ENCODE peak calls at places on chromosomes 6 and 20, in seven cellular contexts. M, G, D, W, Z, H and B are unnamed samples.

GRCh38 chr6:140276719-140277118 is 902.3 kb upstream of the CITED2 start:
- DNase-seq in D (no peak), H (no peak), G (no peak), Z (no peak), W (no peak), M (no peak), B (no peak)

GRCh38 chr6:130600880-130601341 is 226.3 kb upstream of the SMLR1 start:
- DNase-seq in G (no peak), W (no peak), H (no peak), M (no peak), Z (no peak), D (no peak), B (no peak)

GRCh38 chr6:51818520-51819022 is 268.8 kb downstream of the PKHD1 start:
- DNase-seq in H (no peak), M (no peak), W (no peak), D (no peak), G (no peak), Z (no peak), B (no peak)

GRCh38 chr6:14077193-14077853 is 40.2 kb upstream of the CD83 start:
- DNase-seq in M (no peak), H (no peak), D (no peak), Z (no peak), W (no peak), G (no peak), B (no peak)

GRCh38 chr6:68108243-68108835 is 526.7 kb upstream of the ADGRB3 start:
- DNase-seq in W (no peak), H (no peak), G (no peak), Z (no peak), M (no peak), D (no peak), B (no peak)

GRCh38 chr6:71478834-71479541 is 190.4 kb downstream of the OGFRL1 start:
- DNase-seq in Z (no peak), W (no peak), H (no peak), G (no peak), M (no peak), D (no peak), B (no peak)

GRCh38 chr20:18288748-18289705 is 700 bp downstream of the ZNF133 start:
- DNase-seq in W (no peak), M (no peak), D (no peak), H (no peak), Z (no peak), G (no peak), B (no peak)

GRCh38 chr6:32954983-32955802 is 2.3 kb upstream of the HLA-DMA start:
- DNase-seq in H (no peak), Z (peak), M (no peak), G (no peak), D (no peak), W (no peak), B (peak)

GRCh38 chr6:41602864-41603608 is 35.2 kb upstream of the MDFI start:
- DNase-seq in H (peak), D (peak), Z (peak), M (peak), G (peak), W (peak), B (no peak)